ENCODE peak calls at places on chromosomes 12 and 14, in eight cellular contexts. R is small intestine, P is RWPE2, E is pancreas, K is lower lobe of right lung, Y is GM23338, U is ascending aorta, X is lung. I is an unnamed sample.

GRCh38 chr12:129381717-129382116 is 522.1 kb downstream of the TMEM132D start:
- DNase-seq in R (no peak), P (no peak), E (no peak), K (no peak), Y (no peak), U (no peak), X (no peak), I (no peak)

GRCh38 chr12:108833757-108834472 is 23.5 kb downstream of the SSH1 start:
- DNase-seq in R (no peak), P (no peak), E (no peak), K (peak; percentile 48), Y (no peak), U (no peak), X (no peak), I (no peak)

GRCh38 chr14:68730811-68731425 is 61.9 kb downstream of the ZFP36L1 start:
- DNase-seq in R (no peak), P (no peak), E (no peak), K (no peak), Y (peak; percentile 69), U (no peak), X (no peak), I (no peak)

GRCh38 chr14:103101964-103102688 is 7.6 kb downstream of the EXOC3L4 start:
- DNase-seq in R (no peak), P (no peak), E (peak; percentile 71), K (no peak), Y (peak; percentile 66), U (no peak), X (no peak), I (no peak)

GRCh38 chr12:6592087-6592486 is 15.1 kb downstream of the CHD4 start:
- DNase-seq in R (no peak), P (no peak), E (no peak), K (no peak), Y (no peak), U (no peak), X (no peak), I (no peak)

GRCh38 chr14:75835156-75836141 is 146.3 kb downstream of the TGFB3 start:
- DNase-seq in R (peak; percentile 84), P (no peak), E (no peak), K (no peak), Y (no peak), U (no peak), X (no peak), I (no peak)

GRCh38 chr12:12159988-12160387 is 89.2 kb downstream of the BCL2L14 start:
- DNase-seq in R (no peak), P (no peak), E (no peak), K (no peak), Y (no peak), U (no peak), X (no peak), I (no peak)

GRCh38 chr12:131139363-131140068 is 185.8 kb downstream of the ADGRD1 start:
- DNase-seq in R (no peak), P (no peak), E (no peak), K (no peak), Y (no peak), U (no peak), X (no peak), I (no peak)

GRCh38 chr12:79635676-79636075 is 55.1 kb downstream of the PAWR start:
- DNase-seq in R (no peak), P (no peak), E (no peak), K (no peak), Y (no peak), U (no peak), X (no peak), I (no peak)

GRCh38 chr14:54343276-54344121 is 53.3 kb upstream of the CDKN3 start:
- DNase-seq in R (no peak), P (no peak), E (no peak), K (no peak), Y (no peak), U (no peak), X (no peak), I (no peak)

GRCh38 chr12:114774181-114774580 is 90.2 kb upstream of the TBX3 start:
- DNase-seq in R (no peak), P (no peak), E (no peak), K (no peak), Y (no peak), U (no peak), X (no peak), I (no peak)

GRCh38 chr12:110579239-110579888 is 3.8 kb downstream of the PPTC7 start:
- DNase-seq in R (no peak), P (no peak), E (no peak), K (no peak), Y (no peak), U (no peak), X (no peak), I (no peak)
- H3K4me1 ChIP-seq in R (peaks cover 12% of the 10 kb centered on the region), P (peaks cover 50% of the 10 kb centered on the region), E (peaks cover 30% of the 10 kb centered on the region), K (peaks cover 75% of the 10 kb centered on the region), Y (peaks cover 24% of the 10 kb centered on the region), U (peaks cover 8% of the 10 kb centered on the region), X (peaks cover 11% of the 10 kb centered on the region), I (peaks cover 31% of the 10 kb centered on the region)

GRCh38 chr14:93787465-93788306 is 599 bp downstream of the PRIMA1 start:
- DNase-seq in R (no peak), P (no peak), E (peak; percentile 64), K (no peak), Y (peak; percentile 83), U (no peak), X (no peak), I (no peak)
- H3K4me1 ChIP-seq in R (no peaks in the 10 kb centered on the region), P (peaks cover 3% of the 10 kb centered on the region), E (no peaks in the 10 kb centered on the region), K (no peaks in the 10 kb centered on the region), Y (peaks cover 9% of the 10 kb centered on the region), U (no peaks in the 10 kb centered on the region), X (peaks cover 8% of the 10 kb centered on the region), I (peaks cover 33% of the 10 kb centered on the region)

GRCh38 chr12:76075448-76075847 is 9.0 kb downstream of the NAP1L1 start:
- DNase-seq in R (no peak), P (no peak), E (no peak), K (no peak), Y (no peak), U (no peak), X (no peak), I (no peak)

GRCh38 chr12:76081909-76082308 is 2.6 kb downstream of the NAP1L1 start:
- DNase-seq in R (no peak), P (no peak), E (no peak), K (no peak), Y (no peak), U (no peak), X (no peak), I (no peak)

GRCh38 chr12:76080017-76080728 is 4.3 kb downstream of the NAP1L1 start:
- DNase-seq in R (no peak), P (no peak), E (no peak), K (no peak), Y (no peak), U (no peak), X (no peak), I (no peak)

GRCh38 chr12:76080729-76081415 is 3.6 kb downstream of the NAP1L1 start:
- DNase-seq in R (no peak), P (no peak), E (no peak), K (no peak), Y (peak; percentile 79), U (no peak), X (no peak), I (no peak)

GRCh38 chr12:76078748-76079147 is 5.7 kb downstream of the NAP1L1 start:
- DNase-seq in R (no peak), P (no peak), E (no peak), K (no peak), Y (no peak), U (no peak), X (no peak), I (no peak)
- H3K4me1 ChIP-seq in R (no peaks in the 10 kb centered on the region), P (peaks cover 15% of the 10 kb centered on the region), E (peaks cover 8% of the 10 kb centered on the region), K (peaks cover 48% of the 10 kb centered on the region), Y (peaks cover 60% of the 10 kb centered on the region), U (peaks cover 7% of the 10 kb centered on the region), X (peaks cover 1% of the 10 kb centered on the region), I (peaks cover 28% of the 10 kb centered on the region)

DNA sequence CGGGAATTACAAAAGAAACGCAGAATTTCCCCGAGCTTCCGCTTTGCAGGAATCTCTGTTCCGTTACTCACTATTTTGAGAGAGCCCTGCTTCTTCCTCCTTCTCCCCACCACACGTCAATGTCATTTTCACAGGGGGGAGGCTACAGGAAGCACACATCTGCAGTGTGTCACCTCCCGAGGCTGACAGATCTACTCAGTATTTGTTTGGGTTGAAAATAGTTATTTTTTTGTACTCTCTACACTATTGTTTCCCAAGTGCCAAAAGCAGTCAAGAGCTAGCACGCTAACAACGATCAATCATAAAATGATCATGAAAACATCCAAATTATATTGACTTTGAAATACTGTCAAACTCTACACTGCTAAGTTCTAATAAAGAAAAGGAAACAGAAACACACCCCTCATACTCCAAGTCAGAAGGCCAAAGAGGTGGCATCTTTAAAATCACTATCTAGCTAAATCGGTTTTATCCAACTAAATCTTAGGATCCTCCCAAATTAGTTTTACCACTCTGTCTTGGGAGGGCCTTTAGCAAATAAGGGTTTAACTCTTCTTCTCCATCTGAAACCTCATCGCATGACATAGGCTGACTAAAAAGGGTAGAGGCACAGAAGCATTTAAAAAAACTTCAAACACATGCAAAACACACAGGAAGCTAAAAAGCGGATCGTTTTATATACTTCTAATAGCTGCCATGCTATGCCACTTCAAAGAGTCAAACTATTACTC is 51.8 kb downstream of the FOXN3 start:
- DNase-seq in R (peak; percentile 29), P (no peak), E (no peak), K (no peak), Y (no peak), U (no peak), X (peak; percentile 35), I (no peak)
- H3K4me1 ChIP-seq in R (peaks cover 7% of the 10 kb centered on the region), P (no peaks in the 10 kb centered on the region), E (peaks cover 31% of the 10 kb centered on the region), K (peaks cover 62% of the 10 kb centered on the region), Y (peaks cover 59% of the 10 kb centered on the region), U (peaks cover 5% of the 10 kb centered on the region), X (peaks cover 20% of the 10 kb centered on the region), I (peaks cover 36% of the 10 kb centered on the region)

GRCh38 chr14:49999216-49999761 is 106.4 kb downstream of the ARF6 start:
- DNase-seq in R (peak; percentile 93), P (no peak), E (peak; percentile 50), K (peak; percentile 87), Y (no peak), U (peak; percentile 89), X (peak; percentile 73), I (peak; percentile 87)
- H3K4me1 ChIP-seq in R (peaks cover 7% of the 10 kb centered on the region), P (peaks cover 47% of the 10 kb centered on the region), E (peaks cover 15% of the 10 kb centered on the region), K (peaks cover 51% of the 10 kb centered on the region), Y (peaks cover 28% of the 10 kb centered on the region), U (peaks cover 14% of the 10 kb centered on the region), X (peaks cover 16% of the 10 kb centered on the region), I (peaks cover 38% of the 10 kb centered on the region)

I was measured in thoracic aorta.